ENCODE peak calls at places on chromosomes 5 and 9, in nine cellular contexts. G is A549, K is tibial artery, N is psoas muscle, B is choroid plexus epithelial cell, I is tibial nerve, V is cardiac muscle cell, P is fibroblast of pulmonary artery, A is GM06990. W is an unnamed sample.

GRCh38 chr9:129412814-129413536 is 207.9 kb downstream of the C9orf50 start:
- DNase-seq in I (no peak), A (peak), B (peak), K (peak), V (peak), P (peak), N (peak), G (peak), W (peak)

GRCh38 chr5:86909896-86910295 is 292.2 kb downstream of the COX7C start:
- DNase-seq in A (no peak), G (peak), K (no peak), I (no peak), V (peak), B (peak), N (no peak), P (peak), W (no peak)

GRCh38 chr9:133738039-133738805 is at the start of gene SARDH:
- DNase-seq in A (peak), B (peak), I (peak), N (peak), G (no peak), K (no peak), V (peak), P (peak), W (peak)

GRCh38 chr9:136983167-136983566 is 374 bp downstream of the LCNL1 start:
- DNase-seq in G (no peak), V (no peak), N (no peak), I (no peak), P (no peak), A (no peak), B (peak), K (no peak), W (no peak)

GRCh38 chr9:87707805-87708500 is 18.0 kb upstream of the CTSL start:
- DNase-seq in I (no peak), N (no peak), B (peak), A (no peak), V (no peak), K (no peak), P (peak), G (no peak), W (no peak)

GRCh38 chr5:108749130-108749861 is 1.6 kb downstream of the FER start:
- DNase-seq in V (no peak), G (peak), A (no peak), N (no peak), K (peak), P (no peak), I (peak), B (peak), W (peak)

GRCh38 chr5:180803181-180804128 is 849 bp upstream of the MGAT1 start:
- DNase-seq in V (peak), A (peak), G (no peak), B (peak), N (peak), I (no peak), P (no peak), K (peak), W (peak)

GRCh38 chr5:11946317-11946716 is 42.1 kb upstream of the CTNND2 start:
- DNase-seq in A (no peak), K (no peak), V (no peak), I (no peak), G (no peak), N (no peak), P (no peak), B (no peak), W (no peak)

GRCh38 chr5:134552301-134552700 is 26.8 kb downstream of the JADE2 start:
- DNase-seq in N (peak), B (peak), P (peak), K (peak), G (peak), I (no peak), V (peak), A (no peak), W (no peak)

GRCh38 chr9:3880851-3881250 is 355.1 kb upstream of the RFX3 start:
- DNase-seq in V (peak), B (peak), P (peak), K (no peak), A (no peak), G (peak), I (no peak), N (no peak), W (no peak)

GRCh38 chr9:126393876-126394275 is 67.2 kb downstream of the MVB12B start:
- DNase-seq in A (no peak), V (no peak), G (no peak), B (peak), I (no peak), P (no peak), K (no peak), N (no peak), W (no peak)

GRCh38 chr5:97142521-97143254 is at the start of gene LIX1:
- DNase-seq in B (peak), N (no peak), K (peak), I (no peak), P (peak), A (no peak), V (peak), G (peak), W (peak)

GRCh38 chr9:125189011-125189360 is 617 bp downstream of the PPP6C start:
- DNase-seq in A (peak), G (no peak), V (no peak), B (peak), N (peak), K (no peak), P (no peak), I (no peak), W (peak)

GRCh38 chr5:68418230-68418629 is 202.7 kb downstream of the PIK3R1 start:
- DNase-seq in G (no peak), K (peak), A (no peak), B (peak), N (no peak), V (no peak), I (peak), P (peak), W (no peak)

GRCh38 chr5:145450286-145450969 is 384.7 kb downstream of the PRELID2 start:
- DNase-seq in G (no peak), P (no peak), B (peak), A (no peak), V (no peak), K (no peak), I (no peak), N (no peak), W (no peak)

GRCh38 chr9:69180670-69181069 is 6.6 kb downstream of the TJP2 start:
- DNase-seq in N (no peak), B (peak), P (peak), G (peak), A (no peak), K (peak), I (no peak), V (peak), W (peak)

GRCh38 chr9:108565651-108566378 is 290.0 kb downstream of the ACTL7B start:
- DNase-seq in V (peak), K (peak), N (peak), P (peak), I (peak), G (peak), B (peak), A (no peak), W (peak)

GRCh38 chr5:137960819-137961218 is 71.6 kb downstream of the PKD2L2 start:
- DNase-seq in A (no peak), V (no peak), N (no peak), B (no peak), G (no peak), I (no peak), K (no peak), P (no peak), W (no peak)

GRCh38 chr9:32578976-32579375 is 6.0 kb upstream of the NDUFB6 start:
- DNase-seq in A (no peak), B (no peak), I (no peak), G (no peak), K (no peak), V (no peak), P (no peak), N (no peak), W (no peak)

GRCh38 chr5:178793156-178793555 is 62.7 kb upstream of the ZNF354A start:
- DNase-seq in N (no peak), V (no peak), I (no peak), K (peak), P (no peak), B (no peak), G (peak), A (no peak), W (no peak)
- TF ChIP-seq CTCF in N (peak), V (no peak), I (no peak), K (peak), P (no peak), B (peak), G (no peak), A (no peak), W (no peak)

GRCh38 chr9:73156593-73157187 is 5.0 kb downstream of the ANXA1 start:
- DNase-seq in V (no peak), A (no peak), G (no peak), B (no peak), N (no peak), K (no peak), I (no peak), P (no peak), W (no peak)

GRCh38 chr9:73154760-73155159 is 3.1 kb downstream of the ANXA1 start:
- DNase-seq in P (no peak), B (no peak), I (no peak), A (no peak), G (no peak), V (no peak), N (no peak), K (no peak), W (no peak)

GRCh38 chr9:73155389-73155788 is 3.7 kb downstream of the ANXA1 start:
- DNase-seq in G (no peak), K (no peak), V (no peak), I (no peak), B (no peak), P (no peak), A (no peak), N (no peak), W (no peak)

GRCh38 chr9:73157811-73158210 is 6.1 kb downstream of the ANXA1 start:
- DNase-seq in B (peak), A (no peak), I (no peak), P (no peak), G (no peak), K (no peak), V (no peak), N (no peak), W (no peak)

DNA sequence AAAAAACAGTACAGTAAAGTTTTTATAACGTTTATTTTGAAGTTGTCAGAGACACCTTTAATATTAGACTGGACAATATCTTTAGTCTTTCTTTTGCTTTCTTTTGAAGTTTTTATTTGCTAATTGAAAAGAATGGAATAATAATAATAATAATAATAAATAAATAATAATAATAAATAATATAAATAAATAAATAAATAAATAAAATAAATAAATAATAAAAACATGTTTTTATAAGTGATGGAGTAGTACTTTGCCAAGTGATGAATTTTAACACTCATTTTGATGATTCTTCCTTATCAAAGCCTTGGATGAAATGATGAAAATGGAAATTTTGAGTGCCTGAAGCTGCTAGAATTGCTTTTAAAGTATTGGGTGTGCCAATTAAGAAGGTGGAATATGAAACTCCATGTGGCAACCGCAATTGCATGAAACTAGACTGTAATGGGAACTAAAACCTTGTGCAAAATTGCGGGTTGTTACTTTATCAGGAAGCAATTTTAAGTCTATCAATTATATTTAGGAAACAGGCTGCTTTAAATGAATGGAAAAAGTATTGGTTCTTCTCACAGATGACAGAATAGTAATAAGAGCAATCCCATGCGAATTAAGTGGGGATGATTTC is 4.4 kb downstream of the ANXA1 start:
- DNase-seq in A (no peak), N (no peak), K (no peak), P (no peak), B (no peak), V (no peak), I (no peak), G (no peak), W (no peak)
- H3K4me3 ChIP-seq in A (no peak), N (no peak), K (no peak), P (no peak), B (no peak), V (no peak), I (no peak), G (peak), W (no peak)

GRCh38 chr9:112157087-112157486 is 18.0 kb downstream of the SUSD1 start:
- DNase-seq in I (no peak), B (no peak), A (no peak), P (no peak), K (no peak), V (no peak), G (no peak), N (no peak), W (no peak)
- TF ChIP-seq CTCF in I (no peak), B (no peak), A (no peak), P (no peak), K (no peak), V (no peak), G (no peak), N (no peak), W (no peak)

DNA sequence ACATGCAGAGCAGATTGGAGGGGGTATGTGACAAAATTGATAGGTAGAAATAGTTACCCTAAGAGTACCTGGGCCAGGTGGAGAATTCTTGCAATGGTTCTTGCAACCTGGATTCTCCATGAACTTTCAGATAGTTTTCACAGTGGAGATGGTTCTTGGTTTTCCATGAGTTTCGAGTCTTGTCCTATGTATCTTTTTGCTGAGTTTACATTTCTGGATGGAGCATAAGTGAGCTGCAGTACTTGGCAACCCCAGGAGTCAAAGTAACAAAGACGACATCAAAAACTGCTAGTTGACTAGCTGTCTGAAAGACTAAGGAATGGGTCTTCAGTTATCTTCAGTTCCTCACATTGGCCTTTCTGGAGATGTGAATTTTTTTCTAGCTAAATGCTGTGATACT is 196.6 kb upstream of the RAD23B start:
- DNase-seq in P (no peak), B (no peak), I (no peak), A (no peak), G (no peak), K (no peak), V (no peak), N (no peak), W (no peak)
- H3K4me3 ChIP-seq in P (no peak), B (no peak), I (no peak), A (no peak), G (no peak), K (no peak), V (no peak), N (no peak), W (no peak)

GRCh38 chr5:136056771-136057335 is 28.1 kb downstream of the TGFBI start:
- DNase-seq in G (no peak), P (no peak), V (no peak), I (no peak), A (no peak), K (no peak), N (no peak), B (no peak), W (no peak)
- TF ChIP-seq CTCF in G (no peak), P (no peak), V (no peak), I (no peak), A (no peak), K (no peak), N (no peak), B (no peak), W (no peak)

GRCh38 chr5:172777381-172778222 is 6.6 kb upstream of the DUSP1 start:
- DNase-seq in V (peak), B (peak), I (peak), P (peak), N (peak), A (peak), G (peak), K (peak), W (peak)
- H3K4me3 ChIP-seq in V (no peak), B (no peak), I (no peak), P (no peak), N (no peak), A (peak), G (peak), K (no peak), W (peak)

GRCh38 chr9:93996863-93997262 is 41.7 kb upstream of the BARX1 start:
- DNase-seq in V (no peak), B (peak), A (no peak), P (no peak), K (no peak), N (no peak), G (peak), I (no peak), W (no peak)
- TF ChIP-seq CTCF in V (no peak), B (peak), A (no peak), P (no peak), K (no peak), N (no peak), G (no peak), I (no peak), W (no peak)

GRCh38 chr9:109961579-109961978 is 181.6 kb downstream of the PALM2AKAP2 start:
- DNase-seq in A (no peak), N (no peak), V (no peak), K (no peak), I (no peak), P (no peak), G (no peak), B (no peak), W (no peak)
- H3K4me3 ChIP-seq in A (no peak), N (no peak), V (no peak), K (no peak), I (no peak), P (no peak), G (no peak), B (no peak), W (no peak)